ENCODE peak calls at places on chromosome 1, in eight cellular contexts. F is heart right ventricle, B is cardiac fibroblast, N is sigmoid colon, G is astrocyte of the spinal cord, R is PC-9, O is AG04450, Q is body of pancreas. Y is an unnamed sample.

GRCh38 chr1:74729741-74730478 is 2.9 kb downstream of the CRYZ start:
- DNase-seq in Q (no peak), R (no peak), F (no peak), O (no peak), B (peak), G (peak), N (no peak), Y (peak)

GRCh38 chr1:183234660-183235476 is 48.8 kb downstream of the LAMC2 start:
- DNase-seq in R (peak), Q (peak), N (peak), O (peak), F (peak), B (peak), G (peak), Y (peak)

GRCh38 chr1:47558601-47559593 is 121.1 kb downstream of the FOXD2 start:
- DNase-seq in Q (peak), B (no peak), F (no peak), R (no peak), N (no peak), O (no peak), G (no peak), Y (no peak)

GRCh38 chr1:39158330-39159086 is 46.0 kb upstream of the MACF1 start:
- DNase-seq in B (peak), F (no peak), Q (peak), G (peak), O (no peak), R (peak), N (no peak), Y (no peak)

GRCh38 chr1:178644308-178645120 is 80.5 kb upstream of the RALGPS2 start:
- DNase-seq in N (no peak), O (no peak), Q (peak), F (no peak), G (no peak), B (peak), R (peak), Y (no peak)

GRCh38 chr1:87794788-87795614 is 466.3 kb downstream of the LMO4 start:
- DNase-seq in R (peak), O (peak), N (no peak), B (peak), G (peak), Q (peak), F (no peak), Y (peak)

GRCh38 chr1:237269938-237270337 is 228.0 kb downstream of the RYR2 start:
- DNase-seq in O (no peak), Q (no peak), G (no peak), R (no peak), F (no peak), B (no peak), N (no peak), Y (no peak)

GRCh38 chr1:9476790-9477463 is 62.3 kb upstream of the SLC25A33 start:
- DNase-seq in B (peak), R (peak), F (no peak), O (no peak), N (no peak), Q (no peak), G (no peak), Y (peak)

GRCh38 chr1:223835754-223836153 is 10.0 kb downstream of the TP53BP2 start:
- DNase-seq in F (no peak), O (no peak), R (no peak), B (peak), Q (no peak), N (no peak), G (no peak), Y (peak)

GRCh38 chr1:226763741-226764264 is 24.7 kb upstream of the ITPKB start:
- DNase-seq in F (no peak), G (peak), R (peak), N (no peak), O (peak), B (peak), Q (no peak), Y (peak)

GRCh38 chr1:3471356-3472087 is 17.1 kb downstream of the ARHGEF16 start:
- DNase-seq in Q (no peak), N (no peak), G (peak), B (peak), R (no peak), F (peak), O (no peak), Y (peak)

GRCh38 chr1:3473381-3473844 is 18.9 kb downstream of the ARHGEF16 start:
- DNase-seq in Q (no peak), F (no peak), B (peak), O (peak), G (peak), R (no peak), N (no peak), Y (peak)

GRCh38 chr1:3470650-3471355 is 16.3 kb downstream of the ARHGEF16 start:
- DNase-seq in O (no peak), N (peak), Q (no peak), G (no peak), F (peak), R (no peak), B (no peak), Y (no peak)

GRCh38 chr1:3472906-3473305 is 18.4 kb downstream of the ARHGEF16 start:
- DNase-seq in Q (no peak), B (no peak), F (peak), N (no peak), O (no peak), G (no peak), R (no peak), Y (no peak)

GRCh38 chr1:3472088-3472850 is 17.8 kb downstream of the ARHGEF16 start:
- DNase-seq in R (no peak), F (peak), B (no peak), G (no peak), N (no peak), Q (no peak), O (no peak), Y (no peak)
- TF ChIP-seq CTCF in R (no peak), F (no peak), B (no peak), G (no peak), N (no peak), Q (no peak), O (no peak), Y (no peak)

DNA sequence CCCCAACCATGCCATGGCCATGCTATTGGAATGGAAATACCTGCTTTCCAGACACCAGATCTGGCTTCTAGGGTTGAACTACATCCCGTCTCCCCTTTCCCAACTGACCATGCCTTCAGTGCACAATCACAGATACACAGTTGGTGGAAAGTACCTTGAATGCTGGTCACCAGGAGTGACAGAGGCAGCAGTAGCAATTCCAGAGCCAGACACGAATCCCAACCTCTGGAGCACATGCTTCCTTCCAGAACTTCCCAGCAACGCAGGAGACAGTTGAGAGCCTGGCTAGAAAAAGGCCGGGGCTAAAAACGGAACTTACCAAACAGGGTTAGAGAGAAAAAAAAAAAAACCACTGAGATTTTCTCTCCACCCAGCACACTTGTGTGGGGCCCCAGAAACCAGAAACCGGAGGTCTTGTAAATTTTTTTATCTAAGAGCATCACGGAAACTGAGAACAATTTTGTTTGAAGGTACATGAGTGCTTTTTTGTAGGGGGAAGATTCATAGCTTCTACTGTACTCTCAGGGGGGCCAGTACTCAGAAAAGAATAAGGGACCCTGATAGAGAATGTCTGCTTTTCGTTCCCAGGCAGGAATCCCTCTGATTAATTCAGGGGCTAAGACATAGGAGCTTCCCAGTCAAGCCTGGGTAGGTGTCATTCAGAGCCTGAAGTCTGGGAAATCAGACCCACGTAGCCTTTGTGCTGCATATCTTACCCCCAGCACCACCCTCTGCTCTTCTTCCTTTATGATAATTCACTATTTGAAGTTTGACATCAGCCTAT is at the start of gene CD48:
- DNase-seq in N (no peak), B (no peak), Q (peak), R (no peak), O (no peak), G (no peak), F (no peak), Y (no peak)
- H3K4me3 ChIP-seq in N (peak), B (no peak), Q (no peak), R (no peak), O (no peak), G (no peak), F (no peak), Y (no peak)

GRCh38 chr1:51325391-51325790 is 5.0 kb downstream of the TTC39A start:
- DNase-seq in N (no peak), O (no peak), R (no peak), F (no peak), Q (no peak), B (no peak), G (no peak), Y (no peak)

GRCh38 chr1:51323778-51324177 is 6.6 kb downstream of the TTC39A start:
- DNase-seq in Q (no peak), B (no peak), R (no peak), N (no peak), O (no peak), G (no peak), F (no peak), Y (no peak)

GRCh38 chr1:51322417-51323101 is 7.8 kb downstream of the TTC39A start:
- DNase-seq in O (no peak), Q (no peak), B (no peak), R (no peak), F (no peak), N (no peak), G (no peak), Y (no peak)

GRCh38 chr1:51325878-51326755 is 4.2 kb downstream of the TTC39A start:
- DNase-seq in G (no peak), O (no peak), F (no peak), B (no peak), R (no peak), Q (no peak), N (no peak), Y (no peak)

DNA sequence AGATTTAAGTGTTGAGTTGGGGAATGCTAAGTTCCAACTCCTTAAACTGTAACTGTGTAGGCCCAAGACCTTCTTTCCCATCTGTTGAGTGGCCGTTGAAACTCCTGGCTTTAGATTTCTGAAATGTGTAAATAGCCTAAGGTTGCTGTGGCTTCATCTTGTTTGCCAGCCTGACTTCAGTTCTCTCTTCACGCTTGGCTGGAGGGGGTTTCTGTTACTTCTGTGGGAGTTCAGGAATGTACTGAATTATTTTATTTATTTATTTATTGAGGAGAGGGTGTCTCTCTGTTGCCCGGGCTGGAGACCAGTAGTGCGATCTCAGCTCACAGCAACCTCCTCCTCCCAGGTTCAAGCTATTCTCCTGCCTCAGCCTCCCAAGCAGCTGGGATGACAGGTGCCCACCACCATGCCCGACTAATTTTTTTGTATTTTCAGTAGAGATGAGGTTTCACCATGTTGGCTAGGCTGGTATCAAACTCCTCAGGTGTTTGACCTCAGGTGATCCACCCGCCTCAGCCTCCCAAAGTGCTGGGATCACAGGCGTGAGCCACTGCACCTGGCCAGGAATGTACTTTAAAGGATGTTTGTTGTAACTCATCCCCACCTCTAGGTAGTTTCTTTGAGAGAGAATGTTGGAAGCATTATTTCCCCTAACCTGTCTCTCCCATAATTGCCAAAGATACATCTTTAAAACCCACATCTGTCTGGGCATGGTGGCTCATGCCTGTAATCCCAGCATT is 5.9 kb downstream of the TTC39A start:
- DNase-seq in Q (no peak), O (no peak), N (no peak), G (no peak), F (no peak), B (no peak), R (no peak), Y (no peak)
- TF ChIP-seq CTCF in Q (no peak), O (no peak), N (no peak), G (no peak), F (no peak), B (no peak), R (no peak), Y (no peak)

GRCh38 chr1:155082941-155083541 is 4.4 kb downstream of the EFNA3 start:
- DNase-seq in R (peak), F (no peak), N (peak), O (no peak), B (no peak), Q (no peak), G (no peak), Y (no peak)

GRCh38 chr1:155082301-155082940 is 3.8 kb downstream of the EFNA3 start:
- DNase-seq in R (no peak), F (peak), O (no peak), B (no peak), Q (no peak), G (no peak), N (peak), Y (no peak)

GRCh38 chr1:155085504-155086181 is 7.0 kb downstream of the EFNA3 start:
- DNase-seq in F (peak), Q (peak), G (no peak), O (no peak), R (peak), N (peak), B (peak), Y (peak)

GRCh38 chr1:155084722-155085503 is 6.3 kb downstream of the EFNA3 start:
- DNase-seq in F (peak), O (peak), B (peak), Q (peak), G (peak), N (peak), R (peak), Y (peak)

GRCh38 chr1:155083865-155084721 is 5.5 kb downstream of the EFNA3 start:
- DNase-seq in Q (peak), G (no peak), R (no peak), O (no peak), B (peak), N (no peak), F (no peak), Y (peak)
- H3K4me3 ChIP-seq in Q (no peak), G (peak), R (peak), O (peak), B (peak), N (peak), F (no peak), Y (peak)

GRCh38 chr1:204974326-204974725 is 68.7 kb upstream of the CNTN2 start:
- DNase-seq in F (no peak), B (no peak), N (no peak), R (no peak), O (no peak), G (no peak), Q (no peak), Y (no peak)
- TF ChIP-seq CTCF in F (no peak), B (no peak), N (no peak), R (no peak), O (no peak), G (no peak), Q (no peak), Y (no peak)

Y was measured in fibroblast of mammary gland.